ENCODE peak calls at places on chromosomes 4 and X, in seven cellular contexts. J is brain microvascular endothelial cell; D is right lobe of liver; P is CD8-positive, alpha-beta T cell; Z is fibroblast of pulmonary artery; U is lower leg skin; N is mammary epithelial cell. T is an unnamed sample.
A peak's percentile ranks its signal among the peaks of the same experiment; 100 is the strongest.

GRCh38 chr4:16269742-16270522 is 43.7 kb upstream of the TAPT1 start:
- DNase-seq in J (peak; percentile 93), D (no peak), P (no peak), Z (peak; percentile 84), U (no peak), N (peak; percentile 95), T (peak; percentile 86)

GRCh38 chrX:56800801-56801200 is 71.8 kb downstream of the NBDY start:
- DNase-seq in J (no peak), D (no peak), P (peak; percentile 25), Z (peak; percentile 14), U (no peak), N (no peak), T (no peak)

GRCh38 chr4:151990201-151990600 is 229.4 kb upstream of the GATB start:
- DNase-seq in J (no peak), D (no peak), P (no peak), Z (no peak), U (no peak), N (peak; percentile 91), T (peak; percentile 1)

GRCh38 chr4:103365285-103365684 is 167.1 kb upstream of the CENPE start:
- DNase-seq in J (no peak), D (no peak), P (no peak), Z (no peak), U (no peak), N (no peak), T (no peak)

GRCh38 chrX:16882188-16882587 is 12.0 kb upstream of the RBBP7 start:
- DNase-seq in J (no peak), D (peak; percentile 63), P (no peak), Z (peak; percentile 41), U (no peak), N (peak; percentile 20), T (peak; percentile 33)

GRCh38 chrX:101347859-101348451 is 587 bp downstream of the TIMM8A start:
- DNase-seq in J (no peak), D (peak; percentile 38), P (no peak), Z (peak; percentile 29), U (no peak), N (peak; percentile 15), T (peak; percentile 34)

GRCh38 chr4:113423631-113424030 is 337.9 kb downstream of the CAMK2D start:
- DNase-seq in J (no peak), D (no peak), P (no peak), Z (peak; percentile 63), U (no peak), N (no peak), T (peak; percentile 68)

GRCh38 chr4:116150152-116150551 is 935.2 kb downstream of the TRAM1L1 start:
- DNase-seq in J (no peak), D (no peak), P (no peak), Z (no peak), U (no peak), N (no peak), T (no peak)

GRCh38 chr4:145851516-145852201 is 87.0 kb downstream of the ZNF827 start:
- DNase-seq in J (no peak), D (no peak), P (no peak), Z (no peak), U (no peak), N (no peak), T (no peak)

GRCh38 chr4:53767503-53767902 is 176.2 kb upstream of the LNX1 start:
- DNase-seq in J (no peak), D (no peak), P (no peak), Z (peak; percentile 81), U (no peak), N (no peak), T (peak; percentile 92)

GRCh38 chrX:11786862-11787261 is 28.8 kb downstream of the MSL3 start:
- DNase-seq in J (no peak), D (no peak), P (no peak), Z (peak; percentile 12), U (no peak), N (no peak), T (peak; percentile 19)

GRCh38 chrX:53681661-53682060 is 4.9 kb downstream of the HUWE1 start:
- DNase-seq in J (no peak), D (no peak), P (no peak), Z (peak; percentile 25), U (no peak), N (peak; percentile 62), T (no peak)

GRCh38 chr4:19051751-19052296 is 1030.3 kb upstream of the LCORL start:
- DNase-seq in J (no peak), D (no peak), P (no peak), Z (no peak), U (no peak), N (no peak), T (no peak)

GRCh38 chr4:112378858-112379257 is 81.7 kb downstream of the ALPK1 start:
- DNase-seq in J (no peak), D (no peak), P (no peak), Z (no peak), U (no peak), N (no peak), T (no peak)

GRCh38 chr4:142913461-142914030 is 67.4 kb upstream of the INPP4B start:
- DNase-seq in J (no peak), D (no peak), P (no peak), Z (no peak), U (no peak), N (no peak), T (no peak)

GRCh38 chr4:114383721-114384120 is 214.9 kb upstream of the UGT8 start:
- DNase-seq in J (peak; percentile 91), D (no peak), P (no peak), Z (peak; percentile 76), U (no peak), N (peak; percentile 83), T (peak; percentile 85)

GRCh38 chr4:152257601-152258066 is 278.3 kb downstream of the FBXW7 start:
- DNase-seq in J (peak; percentile 19), D (no peak), P (no peak), Z (peak; percentile 30), U (no peak), N (no peak), T (peak; percentile 19)

GRCh38 chr4:102935716-102936115 is 66.9 kb downstream of the CISD2 start:
- DNase-seq in J (no peak), D (no peak), P (no peak), Z (no peak), U (no peak), N (no peak), T (no peak)

GRCh38 chr4:38802561-38803355 is 1.8 kb downstream of the TLR1 start:
- DNase-seq in J (no peak), D (no peak), P (no peak), Z (no peak), U (no peak), N (no peak), T (no peak)

GRCh38 chr4:118972167-118972566 is 83.5 kb downstream of the SYNPO2 start:
- DNase-seq in J (no peak), D (no peak), P (no peak), Z (no peak), U (no peak), N (no peak), T (peak; percentile 38)

GRCh38 chr4:1479454-1479853 is 73.2 kb upstream of the NKX1-1 start:
- DNase-seq in J (no peak), D (peak; percentile 30), P (no peak), Z (no peak), U (no peak), N (no peak), T (no peak)

GRCh38 chrX:37754518-37754917 is 25.3 kb upstream of the CYBB start:
- DNase-seq in J (no peak), D (no peak), P (no peak), Z (no peak), U (no peak), N (no peak), T (no peak)
- H3K4me3 ChIP-seq in J (no peak overlapping the region), D (no peak overlapping the region), P (peak overlapping the region; percentile 24), Z (no peak overlapping the region), U (no peak overlapping the region), N (no peak overlapping the region), T (no peak overlapping the region)

GRCh38 chr4:77163636-77164035 is 6.6 kb downstream of the CCNG2 start:
- DNase-seq in J (peak; percentile 16), D (no peak), P (no peak), Z (no peak), U (no peak), N (no peak), T (no peak)
- TF ChIP-seq CTCF in J (no peak), D (no peak), P (no peak), Z (no peak), U (no peak), N (no peak), T (no peak)

GRCh38 chrX:47482512-47483309 is at the start of gene ZNF41:
- DNase-seq in J (peak; percentile 62), D (peak; percentile 76), P (peak; percentile 70), Z (peak; percentile 82), U (peak; percentile 51), N (peak; percentile 86), T (peak; percentile 80)
- H3K4me3 ChIP-seq in J (peak within 1 kb of the TSS; percentile 66), D (peak within 1 kb of the TSS; percentile 80), P (peak within 1 kb of the TSS; percentile 81), Z (peak within 1 kb of the TSS; percentile 62), U (peak within 1 kb of the TSS; percentile 55), N (peak within 1 kb of the TSS; percentile 62), T (peak within 1 kb of the TSS; percentile 72)

GRCh38 chr4:11773798-11774197 is 345.1 kb upstream of the HS3ST1 start:
- DNase-seq in J (no peak), D (no peak), P (no peak), Z (peak; percentile 75), U (no peak), N (no peak), T (no peak)
- TF ChIP-seq CTCF in J (no peak), D (no peak), P (no peak), Z (no peak), U (no peak), N (no peak), T (no peak)

DNA sequence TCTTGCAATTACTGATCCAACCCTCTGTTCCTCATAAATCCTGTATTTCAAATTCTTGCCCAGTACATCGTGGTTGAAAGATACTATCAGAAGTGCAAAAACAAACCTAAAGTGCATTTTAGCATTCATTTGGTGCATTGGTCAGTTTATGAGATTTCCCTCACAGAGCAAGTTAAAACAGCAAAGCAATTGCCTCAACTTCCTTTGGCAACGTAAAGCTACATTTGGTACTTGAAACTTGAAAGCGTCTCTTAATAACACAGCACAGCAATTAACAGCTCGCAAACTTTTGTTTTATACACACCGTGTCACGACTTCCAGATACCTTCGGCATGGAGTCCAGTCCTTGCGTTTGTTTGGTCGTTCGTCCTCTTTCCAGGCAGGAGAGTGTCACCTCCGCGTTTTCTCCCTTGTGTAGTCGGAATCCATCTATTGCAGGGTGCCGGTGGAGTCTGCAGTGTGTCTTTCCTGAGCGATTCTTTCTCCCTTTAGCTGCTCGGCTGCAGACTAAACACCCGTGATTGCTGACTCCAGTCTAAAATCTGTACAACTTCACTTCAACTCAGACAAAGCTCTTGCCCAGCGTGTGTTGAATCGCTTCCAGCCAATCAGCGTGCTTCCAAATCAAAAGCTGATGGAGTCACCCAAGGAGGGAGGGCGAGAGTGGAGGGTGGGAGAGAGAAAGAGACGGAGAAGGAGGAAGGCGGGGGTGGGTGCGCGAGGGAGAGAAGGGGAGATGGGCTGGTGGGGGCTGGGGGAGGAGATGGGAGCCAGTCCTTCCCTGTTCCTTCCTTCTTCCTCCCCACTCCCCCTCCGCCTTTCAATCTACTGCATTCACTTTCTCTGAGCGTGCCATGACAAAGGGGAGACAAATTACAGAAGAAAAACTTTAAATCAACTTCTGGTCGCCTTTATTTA is at the start of gene PCDH18:
- DNase-seq in J (peak; percentile 96), D (peak; percentile 58), P (no peak), Z (peak; percentile 98), U (peak; percentile 90), N (peak; percentile 15), T (peak; percentile 99)
- H3K4me3 ChIP-seq in J (peak within 1 kb of the TSS; percentile 86), D (peak within 1 kb of the TSS; percentile 36), P (peak within 1 kb of the TSS; percentile 32), Z (peak within 1 kb of the TSS; percentile 62), U (peak within 1 kb of the TSS; percentile 27), N (peak within 1 kb of the TSS; percentile 2), T (peak within 1 kb of the TSS; percentile 80)

DNA sequence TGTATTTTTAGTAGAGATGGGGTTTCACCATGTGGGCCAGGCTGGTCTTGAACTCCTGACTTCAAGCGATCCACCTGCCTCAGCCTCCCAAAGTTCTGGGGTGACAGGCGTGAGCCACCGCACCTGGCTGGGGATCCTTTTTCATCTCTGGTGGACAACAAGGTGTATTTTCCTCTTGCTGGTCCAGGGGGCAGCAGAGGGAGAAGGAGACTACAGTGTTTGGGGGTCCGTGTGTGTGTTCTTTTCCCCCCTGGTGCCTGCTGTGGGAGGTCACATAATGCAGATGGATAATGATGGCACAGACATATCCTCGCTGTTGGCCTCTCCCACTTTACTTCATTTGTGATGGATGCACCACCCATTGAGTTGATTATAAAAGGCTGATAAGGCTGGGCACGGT is 39.0 kb upstream of the CD99 start:
- DNase-seq in J (no peak), D (no peak), P (no peak), Z (no peak), U (no peak), N (no peak), T (no peak)
- TF ChIP-seq CTCF in J (peak; percentile 53), D (peak; percentile 9), P (no peak), Z (peak; percentile 30), U (no peak), N (no peak), T (peak; percentile 59)

T was measured in choroid plexus epithelial cell.